ENCODE peak calls at places on chromosome 7, in nine cellular contexts. Y, D, A, O, J, V, M, X and G are unnamed samples.

GRCh38 chr7:130140551-130141160 is 64.5 kb downstream of the TMEM209 start:
- DNase-seq in Y (no peak), D (no peak), A (no peak), O (no peak), J (no peak), V (no peak), M (no peak), X (no peak), G (no peak)

GRCh38 chr7:69739906-69740545 is 141.8 kb downstream of the AUTS2 start:
- DNase-seq in Y (peak; percentile 29), D (no peak), A (no peak), O (peak; percentile 59), J (no peak), V (no peak), M (no peak), X (no peak), G (no peak)

GRCh38 chr7:19407270-19407669 is 262.0 kb upstream of the FERD3L start:
- DNase-seq in Y (no peak), D (no peak), A (no peak), O (no peak), J (no peak), V (no peak), M (no peak), X (no peak), G (no peak)

GRCh38 chr7:54961391-54961790 is 57.4 kb upstream of the EGFR start:
- DNase-seq in Y (no peak), D (peak; percentile 55), A (no peak), O (no peak), J (no peak), V (no peak), M (no peak), X (no peak), G (no peak)

GRCh38 chr7:32774411-32774970 is 117.1 kb downstream of the KBTBD2 start:
- DNase-seq in Y (no peak), D (no peak), A (no peak), O (no peak), J (no peak), V (no peak), M (no peak), X (no peak), G (no peak)

GRCh38 chr7:24024689-24025088 is 259.3 kb upstream of the NPY start:
- DNase-seq in Y (no peak), D (no peak), A (no peak), O (no peak), J (no peak), V (no peak), M (no peak), X (no peak), G (no peak)

GRCh38 chr7:79528421-79528820 is 75.0 kb upstream of the MAGI2 start:
- DNase-seq in Y (peak; percentile 23), D (no peak), A (no peak), O (no peak), J (no peak), V (no peak), M (no peak), X (no peak), G (no peak)

GRCh38 chr7:137354361-137354760 is 10.8 kb upstream of the PTN start:
- DNase-seq in Y (peak; percentile 85), D (no peak), A (no peak), O (no peak), J (no peak), V (no peak), M (no peak), X (no peak), G (no peak)